ENCODE peak calls at places on chromosomes 11 and 22, in four cellular contexts. I is NCI-H446 treated with DMSO at 0.1 percent for 48 hours, X is epithelial cell of esophagus, G is colonic mucosa. V is an unnamed sample.
A peak's percentile ranks its signal among the peaks of the same experiment; 100 is the strongest.

GRCh38 chr11:113550179-113550578 is 75.0 kb upstream of the DRD2 start:
- DNase-seq in G (no peak), X (no peak), I (no peak), V (no peak)

GRCh38 chr11:1830119-1830499 is 4.7 kb upstream of the SYT8 start:
- DNase-seq in G (peak; percentile 33), I (no peak), X (no peak), V (no peak)

GRCh38 chr11:65872555-65873279 is at the start of gene EFEMP2:
- DNase-seq in X (no peak), I (no peak), G (no peak), V (peak; percentile 52)

GRCh38 chr11:135075740-135076139 is 663.7 kb upstream of the B3GAT1 start:
- DNase-seq in X (peak; percentile 38), G (peak; percentile 53), I (no peak), V (peak; percentile 93)

GRCh38 chr22:43819691-43820670 is 7.9 kb upstream of the EFCAB6 start:
- DNase-seq in I (no peak), X (no peak), G (no peak), V (no peak)

GRCh38 chr11:122167100-122167499 is 51.1 kb upstream of the BLID start:
- DNase-seq in I (no peak), X (peak; percentile 92), G (no peak), V (no peak)

GRCh38 chr11:44742470-44742869 is 15.7 kb downstream of the TSPAN18 start:
- DNase-seq in G (no peak), I (no peak), X (no peak), V (no peak)

GRCh38 chr22:38566726-38567504 is 3.1 kb downstream of the DMC1 start:
- DNase-seq in X (no peak), I (no peak), G (no peak), V (no peak)

GRCh38 chr11:78812513-78813293 is 238.0 kb upstream of the NARS2 start:
- DNase-seq in G (no peak), X (peak; percentile 51), I (no peak), V (no peak)

GRCh38 chr22:22380098-22381030 is 128.2 kb downstream of the ZNF280B start:
- DNase-seq in I (no peak), X (no peak), G (no peak), V (no peak)

GRCh38 chr11:34928960-34929680 is 12.7 kb downstream of the PDHX start:
- DNase-seq in I (no peak), G (no peak), X (no peak), V (no peak)

GRCh38 chr11:2305140-2305861 is 3.5 kb downstream of the TSPAN32 start:
- DNase-seq in I (peak; percentile 2), G (peak; percentile 89), X (peak; percentile 68), V (peak; percentile 58)